ENCODE peak calls at places on chromosomes 2 and 18, in nine cellular contexts. One of them, this sample, is unnamed.

GRCh38 chr2:43225093-43225787 is 1.2 kb downstream of the ZFP36L2 start:
- DNase-seq in brain microvascular endothelial cell: peak; percentile 34
- DNase-seq in astrocyte: peak; percentile 57
- DNase-seq in fibroblast of lung: peak; percentile 87
- DNase-seq in DND-41: peak; percentile 84
- DNase-seq in adrenal gland: peak; percentile 70
- DNase-seq in GM23338: peak; percentile 60
- DNase-seq in keratinocyte: no peak
- DNase-seq in SJSA1: peak; percentile 54
- DNase-seq in this sample: no peak

GRCh38 chr2:234451852-234452625 is 44.8 kb downstream of the ARL4C start:
- DNase-seq in keratinocyte: no peak
- DNase-seq in brain microvascular endothelial cell: peak; percentile 93
- DNase-seq in adrenal gland: no peak
- DNase-seq in DND-41: no peak
- DNase-seq in SJSA1: no peak
- DNase-seq in GM23338: no peak
- DNase-seq in astrocyte: peak; percentile 99
- DNase-seq in fibroblast of lung: peak; percentile 93
- DNase-seq in this sample: peak; percentile 45

GRCh38 chr2:5042666-5043440 is 649.3 kb upstream of the SOX11 start:
- DNase-seq in keratinocyte: no peak
- DNase-seq in astrocyte: no peak
- DNase-seq in DND-41: no peak
- DNase-seq in fibroblast of lung: no peak
- DNase-seq in brain microvascular endothelial cell: no peak
- DNase-seq in GM23338: no peak
- DNase-seq in SJSA1: no peak
- DNase-seq in adrenal gland: no peak
- DNase-seq in this sample: no peak

GRCh38 chr2:202037086-202037485 is 3.4 kb downstream of the FZD7 start:
- DNase-seq in adrenal gland: no peak
- DNase-seq in brain microvascular endothelial cell: no peak
- DNase-seq in keratinocyte: no peak
- DNase-seq in astrocyte: peak; percentile 39
- DNase-seq in SJSA1: peak; percentile 61
- DNase-seq in DND-41: no peak
- DNase-seq in GM23338: no peak
- DNase-seq in fibroblast of lung: peak; percentile 65
- DNase-seq in this sample: no peak

GRCh38 chr2:240355001-240355891 is 80.2 kb upstream of the GPC1 start:
- DNase-seq in DND-41: no peak
- DNase-seq in astrocyte: peak; percentile 45
- DNase-seq in brain microvascular endothelial cell: no peak
- DNase-seq in fibroblast of lung: peak; percentile 67
- DNase-seq in adrenal gland: peak; percentile 21
- DNase-seq in GM23338: no peak
- DNase-seq in SJSA1: no peak
- DNase-seq in keratinocyte: peak; percentile 54
- DNase-seq in this sample: peak; percentile 12

GRCh38 chr2:207133493-207133861 is 32.3 kb downstream of the KLF7 start:
- DNase-seq in keratinocyte: no peak
- DNase-seq in brain microvascular endothelial cell: no peak
- DNase-seq in DND-41: no peak
- DNase-seq in SJSA1: no peak
- DNase-seq in GM23338: peak; percentile 28
- DNase-seq in fibroblast of lung: no peak
- DNase-seq in astrocyte: no peak
- DNase-seq in adrenal gland: no peak
- DNase-seq in this sample: no peak

GRCh38 chr18:3148930-3149535 is 70.7 kb downstream of the MYOM1 start:
- DNase-seq in DND-41: no peak
- DNase-seq in fibroblast of lung: peak; percentile 27
- DNase-seq in SJSA1: no peak
- DNase-seq in brain microvascular endothelial cell: peak; percentile 11
- DNase-seq in GM23338: no peak
- DNase-seq in keratinocyte: no peak
- DNase-seq in adrenal gland: no peak
- DNase-seq in astrocyte: peak; percentile 2
- DNase-seq in this sample: peak; percentile 24

GRCh38 chr18:22214731-22215528 is 45.5 kb downstream of the GATA6 start:
- DNase-seq in astrocyte: peak; percentile 32
- DNase-seq in adrenal gland: no peak
- DNase-seq in GM23338: no peak
- DNase-seq in fibroblast of lung: peak; percentile 59
- DNase-seq in keratinocyte: peak; percentile 15
- DNase-seq in DND-41: no peak
- DNase-seq in brain microvascular endothelial cell: no peak
- DNase-seq in SJSA1: no peak
- DNase-seq in this sample: peak; percentile 29

GRCh38 chr2:213017404-213017803 is 134.0 kb downstream of the IKZF2 start:
- DNase-seq in adrenal gland: no peak
- DNase-seq in SJSA1: no peak
- DNase-seq in keratinocyte: no peak
- DNase-seq in astrocyte: no peak
- DNase-seq in fibroblast of lung: no peak
- DNase-seq in DND-41: no peak
- DNase-seq in GM23338: no peak
- DNase-seq in brain microvascular endothelial cell: no peak
- DNase-seq in this sample: no peak

GRCh38 chr18:59273936-59274928 is 978 bp upstream of the RAX start:
- DNase-seq in GM23338: peak; percentile 75
- DNase-seq in fibroblast of lung: no peak
- DNase-seq in astrocyte: no peak
- DNase-seq in SJSA1: no peak
- DNase-seq in keratinocyte: no peak
- DNase-seq in adrenal gland: no peak
- DNase-seq in DND-41: no peak
- DNase-seq in brain microvascular endothelial cell: no peak
- DNase-seq in this sample: no peak

GRCh38 chr18:79825913-79826312 is 28.2 kb downstream of the KCNG2 start:
- DNase-seq in keratinocyte: no peak
- DNase-seq in SJSA1: no peak
- DNase-seq in adrenal gland: no peak
- DNase-seq in astrocyte: no peak
- DNase-seq in GM23338: no peak
- DNase-seq in fibroblast of lung: no peak
- DNase-seq in brain microvascular endothelial cell: no peak
- DNase-seq in DND-41: no peak
- DNase-seq in this sample: no peak

GRCh38 chr2:218716070-218716469 is 5.4 kb downstream of the TTLL4 start:
- DNase-seq in adrenal gland: no peak
- DNase-seq in GM23338: no peak
- DNase-seq in keratinocyte: no peak
- DNase-seq in brain microvascular endothelial cell: no peak
- DNase-seq in fibroblast of lung: peak; percentile 67
- DNase-seq in DND-41: no peak
- DNase-seq in SJSA1: no peak
- DNase-seq in astrocyte: peak; percentile 57
- DNase-seq in this sample: no peak

GRCh38 chr2:224039080-224039769 is at the start of gene SERPINE2:
- DNase-seq in GM23338: peak; percentile 75
- DNase-seq in SJSA1: peak; percentile 81
- DNase-seq in astrocyte: peak; percentile 37
- DNase-seq in keratinocyte: no peak
- DNase-seq in DND-41: peak; percentile 41
- DNase-seq in brain microvascular endothelial cell: peak; percentile 37
- DNase-seq in fibroblast of lung: peak; percentile 56
- DNase-seq in adrenal gland: peak; percentile 47
- DNase-seq in this sample: no peak

GRCh38 chr18:35049111-35050003 is 8.1 kb downstream of the MAPRE2 start:
- DNase-seq in DND-41: no peak
- DNase-seq in GM23338: no peak
- DNase-seq in fibroblast of lung: no peak
- DNase-seq in astrocyte: no peak
- DNase-seq in adrenal gland: no peak
- DNase-seq in keratinocyte: no peak
- DNase-seq in SJSA1: no peak
- DNase-seq in brain microvascular endothelial cell: no peak
- DNase-seq in this sample: no peak

GRCh38 chr2:46956981-46957531 is 41.5 kb upstream of the MCFD2 start:
- DNase-seq in astrocyte: no peak
- DNase-seq in DND-41: no peak
- DNase-seq in keratinocyte: no peak
- DNase-seq in brain microvascular endothelial cell: no peak
- DNase-seq in fibroblast of lung: no peak
- DNase-seq in adrenal gland: no peak
- DNase-seq in GM23338: no peak
- DNase-seq in SJSA1: no peak
- DNase-seq in this sample: no peak

DNA sequence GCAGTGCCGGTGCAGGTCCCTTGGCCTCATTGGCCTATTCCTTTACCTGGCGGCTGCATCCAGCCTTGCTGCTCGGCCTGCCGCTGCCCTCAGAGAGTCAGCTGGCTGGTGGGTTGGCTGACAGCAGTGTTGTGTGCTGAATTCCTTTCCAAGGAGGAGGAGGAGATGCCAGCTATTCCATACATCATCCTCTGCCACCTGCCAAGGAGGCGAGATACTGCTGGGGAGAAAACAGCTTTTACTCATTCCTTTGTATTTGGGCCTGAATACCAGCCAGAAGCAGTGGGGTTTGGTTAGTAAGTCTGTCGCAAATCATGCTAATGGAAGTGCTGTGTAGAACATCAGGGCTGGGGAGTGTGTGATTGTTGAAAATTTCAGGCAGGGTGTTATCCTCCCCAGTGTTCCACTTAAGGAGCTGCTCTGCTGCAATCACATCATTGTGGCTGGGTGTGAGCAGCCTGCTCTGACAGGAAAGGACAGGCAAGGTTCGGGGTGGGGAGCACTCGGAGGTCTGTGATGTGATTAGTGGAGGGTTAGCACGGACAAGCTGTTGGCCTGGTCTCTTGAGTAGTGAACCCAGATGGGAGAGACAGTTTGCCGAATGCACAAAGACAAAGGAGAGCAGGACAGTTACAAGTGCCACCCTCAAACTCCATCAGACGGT is 128.2 kb upstream of the DLX2 start:
- DNase-seq in astrocyte: peak; percentile 47
- DNase-seq in adrenal gland: no peak
- DNase-seq in fibroblast of lung: no peak
- DNase-seq in brain microvascular endothelial cell: no peak
- DNase-seq in SJSA1: no peak
- DNase-seq in DND-41: no peak
- DNase-seq in keratinocyte: no peak
- DNase-seq in GM23338: no peak
- DNase-seq in this sample: no peak
- H3K27ac ChIP-seq in astrocyte: no peak overlapping the region
- H3K27ac ChIP-seq in adrenal gland: peak overlapping the region; percentile 8
- H3K27ac ChIP-seq in fibroblast of lung: no peak overlapping the region
- H3K27ac ChIP-seq in brain microvascular endothelial cell: no peak overlapping the region
- H3K27ac ChIP-seq in SJSA1: no peak overlapping the region
- H3K27ac ChIP-seq in DND-41: no peak overlapping the region
- H3K27ac ChIP-seq in keratinocyte: peak overlapping the region; percentile 95
- H3K27ac ChIP-seq in GM23338: no peak overlapping the region
- H3K27ac ChIP-seq in this sample: peak overlapping the region; percentile 86

GRCh38 chr18:76564636-76565237 is 69.7 kb upstream of the ZNF516 start:
- DNase-seq in fibroblast of lung: no peak
- DNase-seq in keratinocyte: no peak
- DNase-seq in DND-41: no peak
- DNase-seq in SJSA1: no peak
- DNase-seq in astrocyte: no peak
- DNase-seq in brain microvascular endothelial cell: no peak
- DNase-seq in adrenal gland: no peak
- DNase-seq in GM23338: no peak
- DNase-seq in this sample: no peak
- H3K27ac ChIP-seq in fibroblast of lung: peak overlapping the region; percentile 64
- H3K27ac ChIP-seq in keratinocyte: peak overlapping the region; percentile 93
- H3K27ac ChIP-seq in DND-41: no peak overlapping the region
- H3K27ac ChIP-seq in SJSA1: peak overlapping the region; percentile 50
- H3K27ac ChIP-seq in astrocyte: peak overlapping the region; percentile 78
- H3K27ac ChIP-seq in brain microvascular endothelial cell: peak overlapping the region; percentile 77
- H3K27ac ChIP-seq in adrenal gland: peak overlapping the region; percentile 89
- H3K27ac ChIP-seq in GM23338: peak overlapping the region; percentile 5
- H3K27ac ChIP-seq in this sample: peak overlapping the region; percentile 98

DNA sequence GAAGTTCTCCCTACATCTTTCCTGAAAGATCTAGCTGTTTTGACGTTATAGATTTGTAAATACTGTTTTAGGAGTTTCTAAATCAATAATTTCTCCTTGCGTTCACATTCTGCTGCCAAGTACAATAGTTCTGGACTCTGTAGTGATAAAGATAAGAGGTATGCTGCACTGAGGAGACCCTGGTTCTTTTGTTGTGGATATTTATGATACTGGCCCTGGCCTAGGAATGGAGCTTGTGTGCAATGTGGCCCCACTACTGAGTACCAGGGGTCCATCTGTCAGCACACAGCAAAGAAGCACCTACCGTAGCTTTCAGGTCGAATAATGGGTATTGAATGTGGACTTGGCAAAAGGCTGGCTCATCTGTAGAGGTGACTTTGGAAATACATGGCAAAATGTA is 85.0 kb downstream of the MAP3K20 start:
- DNase-seq in DND-41: no peak
- DNase-seq in brain microvascular endothelial cell: no peak
- DNase-seq in GM23338: no peak
- DNase-seq in fibroblast of lung: no peak
- DNase-seq in keratinocyte: no peak
- DNase-seq in SJSA1: no peak
- DNase-seq in adrenal gland: no peak
- DNase-seq in astrocyte: no peak
- DNase-seq in this sample: no peak
- H3K27ac ChIP-seq in DND-41: no peak overlapping the region
- H3K27ac ChIP-seq in brain microvascular endothelial cell: peak overlapping the region; percentile 95
- H3K27ac ChIP-seq in GM23338: no peak overlapping the region
- H3K27ac ChIP-seq in fibroblast of lung: peak overlapping the region; percentile 93
- H3K27ac ChIP-seq in keratinocyte: peak overlapping the region; percentile 87
- H3K27ac ChIP-seq in SJSA1: no peak overlapping the region
- H3K27ac ChIP-seq in adrenal gland: peak overlapping the region; percentile 41
- H3K27ac ChIP-seq in astrocyte: peak overlapping the region; percentile 59
- H3K27ac ChIP-seq in this sample: peak overlapping the region; percentile 88

GRCh38 chr2:70994445-70995226 is at the start of gene TEX261:
- DNase-seq in keratinocyte: no peak
- DNase-seq in DND-41: peak; percentile 91
- DNase-seq in fibroblast of lung: peak; percentile 78
- DNase-seq in brain microvascular endothelial cell: peak; percentile 78
- DNase-seq in GM23338: peak; percentile 95
- DNase-seq in SJSA1: peak; percentile 91
- DNase-seq in astrocyte: peak; percentile 60
- DNase-seq in adrenal gland: peak; percentile 87
- DNase-seq in this sample: peak; percentile 24

GRCh38 chr2:70993689-70993986 is 1.0 kb downstream of the TEX261 start:
- DNase-seq in GM23338: no peak
- DNase-seq in SJSA1: peak; percentile 24
- DNase-seq in keratinocyte: no peak
- DNase-seq in brain microvascular endothelial cell: no peak
- DNase-seq in adrenal gland: no peak
- DNase-seq in DND-41: no peak
- DNase-seq in astrocyte: no peak
- DNase-seq in fibroblast of lung: no peak
- DNase-seq in this sample: no peak

GRCh38 chr2:70994055-70994444 is 623 bp downstream of the TEX261 start:
- DNase-seq in DND-41: no peak
- DNase-seq in adrenal gland: no peak
- DNase-seq in SJSA1: peak; percentile 47
- DNase-seq in GM23338: peak; percentile 17
- DNase-seq in keratinocyte: no peak
- DNase-seq in fibroblast of lung: no peak
- DNase-seq in astrocyte: no peak
- DNase-seq in brain microvascular endothelial cell: no peak
- DNase-seq in this sample: no peak

GRCh38 chr2:70991742-70992141 is 2.9 kb downstream of the TEX261 start:
- DNase-seq in GM23338: no peak
- DNase-seq in brain microvascular endothelial cell: no peak
- DNase-seq in astrocyte: no peak
- DNase-seq in fibroblast of lung: no peak
- DNase-seq in SJSA1: no peak
- DNase-seq in DND-41: no peak
- DNase-seq in adrenal gland: no peak
- DNase-seq in keratinocyte: no peak
- DNase-seq in this sample: no peak

GRCh38 chr2:70992945-70993688 is 1.6 kb downstream of the TEX261 start:
- DNase-seq in fibroblast of lung: no peak
- DNase-seq in keratinocyte: no peak
- DNase-seq in GM23338: no peak
- DNase-seq in DND-41: peak; percentile 25
- DNase-seq in brain microvascular endothelial cell: no peak
- DNase-seq in SJSA1: peak; percentile 23
- DNase-seq in adrenal gland: no peak
- DNase-seq in astrocyte: no peak
- DNase-seq in this sample: no peak
- H3K27ac ChIP-seq in fibroblast of lung: no peak overlapping the region
- H3K27ac ChIP-seq in keratinocyte: no peak overlapping the region
- H3K27ac ChIP-seq in GM23338: no peak overlapping the region
- H3K27ac ChIP-seq in DND-41: peak overlapping the region; percentile 69
- H3K27ac ChIP-seq in brain microvascular endothelial cell: no peak overlapping the region
- H3K27ac ChIP-seq in SJSA1: no peak overlapping the region
- H3K27ac ChIP-seq in adrenal gland: no peak overlapping the region
- H3K27ac ChIP-seq in astrocyte: no peak overlapping the region
- H3K27ac ChIP-seq in this sample: no peak overlapping the region

This sample was measured in epithelial cell of prostate.